ENCODE peak calls at places on chromosomes 4 and X, in four cellular contexts. W is HFFc6; K is stimulated activated CD8-positive, alpha-beta memory T cell treated with anti-CD3 and anti-CD28 coated beads, Interleukin-15, amount 100 ng/mL, for 48 hours; M is T-helper 1 cell. Y is an unnamed sample.

GRCh38 chrX:153499258-153499657 is 4.5 kb downstream of the BGN start:
- DNase-seq in W (no peak), M (no peak), K (no peak), Y (no peak)

GRCh38 chr4:40003986-40004385 is 26.3 kb upstream of the PDS5A start:
- DNase-seq in M (no peak), W (peak; percentile 28), K (no peak), Y (peak; percentile 3)

GRCh38 chrX:149982310-149982709 is 44.0 kb upstream of the EOLA2 start:
- DNase-seq in W (no peak), M (no peak), K (no peak), Y (no peak)

GRCh38 chr4:169416997-169417396 is 146.2 kb upstream of the SH3RF1 start:
- DNase-seq in K (no peak), M (no peak), W (no peak), Y (peak; percentile 53)

GRCh38 chr4:177375372-177375771 is 65.7 kb downstream of the NEIL3 start:
- DNase-seq in M (no peak), K (no peak), W (no peak), Y (no peak)

GRCh38 chrX:11759461-11760311 is 1.6 kb downstream of the MSL3 start:
- DNase-seq in M (peak; percentile 64), K (peak; percentile 57), W (peak; percentile 90), Y (peak; percentile 85)

GRCh38 chr4:112002301-112002700 is 143.0 kb upstream of the FAM241A start:
- DNase-seq in W (no peak), K (no peak), M (no peak), Y (no peak)

GRCh38 chrX:10597871-10598270 is 22.5 kb downstream of the MID1 start:
- DNase-seq in M (no peak), W (peak; percentile 30), K (no peak), Y (peak; percentile 32)

GRCh38 chr4:17535906-17536305 is 20.9 kb downstream of the CLRN2 start:
- DNase-seq in K (no peak), W (no peak), M (no peak), Y (peak; percentile 13)

GRCh38 chr4:148214529-148215166 is 227.6 kb downstream of the NR3C2 start:
- DNase-seq in M (no peak), K (no peak), W (no peak), Y (no peak)

GRCh38 chr4:93384897-93385296 is 443.7 kb upstream of the ATOH1 start:
- DNase-seq in W (no peak), K (no peak), M (no peak), Y (peak; percentile 46)

GRCh38 chr4:54231419-54232150 is 2.5 kb downstream of the PDGFRA start:
- DNase-seq in K (no peak), M (no peak), W (no peak), Y (no peak)

GRCh38 chrX:104310084-104310483 is 55.4 kb upstream of the ESX1 start:
- DNase-seq in M (no peak), K (no peak), W (peak; percentile 18), Y (peak; percentile 61)

GRCh38 chr4:56871357-56871993 is 36.2 kb upstream of the REST start:
- DNase-seq in W (no peak), K (no peak), M (no peak), Y (no peak)

GRCh38 chrX:40683245-40683644 is 35.9 kb upstream of the CXorf38 start:
- DNase-seq in M (no peak), W (no peak), K (no peak), Y (no peak)

GRCh38 chr4:186563761-186564160 is 8.4 kb upstream of the MTNR1A start:
- DNase-seq in M (no peak), K (no peak), W (no peak), Y (peak; percentile 23)

GRCh38 chr4:8377103-8378075 is 63.1 kb downstream of the ACOX3 start:
- DNase-seq in W (no peak), K (no peak), M (no peak), Y (no peak)

GRCh38 chr4:184348311-184349233 is 125.8 kb downstream of the IRF2 start:
- DNase-seq in K (no peak), M (no peak), W (no peak), Y (no peak)

GRCh38 chr4:165493359-165493758 is 114.6 kb downstream of the CPE start:
- DNase-seq in W (peak; percentile 39), M (peak; percentile 28), K (peak; percentile 45), Y (peak; percentile 82)

GRCh38 chr4:56466910-56467283 is 520 bp upstream of the SRP72 start:
- DNase-seq in M (no peak), K (no peak), W (no peak), Y (no peak)

GRCh38 chr4:1568855-1569460 is 115.2 kb downstream of the FAM53A start:
- DNase-seq in M (no peak), K (no peak), W (no peak), Y (no peak)

GRCh38 chrX:35040871-35041270 is 98.3 kb downstream of the FAM47B start:
- DNase-seq in W (peak; percentile 22), M (no peak), K (no peak), Y (no peak)

GRCh38 chrX:57677132-57677858 is 2.8 kb downstream of the NLRP2B start:
- DNase-seq in W (no peak), K (no peak), M (no peak), Y (peak; percentile 12)

GRCh38 chr4:86500527-86500926 is 93.6 kb upstream of the PTPN13 start:
- DNase-seq in M (no peak), K (no peak), W (peak; percentile 19), Y (no peak)

GRCh38 chr4:168641811-168642140 is 144.9 kb downstream of the PALLD start:
- DNase-seq in K (no peak), W (no peak), M (no peak), Y (no peak)

GRCh38 chr4:142158980-142159379 is 522.6 kb downstream of the IL15 start:
- DNase-seq in K (no peak), W (no peak), M (no peak), Y (no peak)

GRCh38 chrX:39766085-39766726 is 331.6 kb downstream of the BCOR start:
- DNase-seq in K (no peak), M (peak; percentile 1), W (no peak), Y (no peak)

GRCh38 chr4:67122029-67122428 is 423.3 kb downstream of the CENPC start:
- DNase-seq in K (no peak), M (no peak), W (no peak), Y (peak; percentile 24)

GRCh38 chrX:49726966-49727365 is 31.2 kb upstream of the PAGE1 start:
- DNase-seq in K (no peak), M (no peak), W (no peak), Y (no peak)

GRCh38 chr4:6044805-6045204 is 26.6 kb upstream of the C4orf50 start:
- DNase-seq in W (no peak), K (no peak), M (no peak), Y (no peak)

GRCh38 chrX:155888139-155888538 is 7.0 kb downstream of the VAMP7 start:
- DNase-seq in W (peak; percentile 78), K (no peak), M (no peak), Y (peak; percentile 93)

GRCh38 chr4:139761461-139761860 is 95.8 kb downstream of the MGST2 start:
- DNase-seq in W (peak; percentile 57), M (no peak), K (no peak), Y (peak; percentile 28)

GRCh38 chr4:88719381-88719780 is 21.8 kb upstream of the NAP1L5 start:
- DNase-seq in W (no peak), M (no peak), K (no peak), Y (no peak)

GRCh38 chr4:3232871-3233271 is 16.1 kb upstream of the MSANTD1 start:
- DNase-seq in K (no peak), M (no peak), W (no peak), Y (no peak)

GRCh38 chr4:30727409-30727808 is 7.2 kb downstream of the PCDH7 start:
- DNase-seq in K (no peak), M (no peak), W (no peak), Y (no peak)

GRCh38 chr4:39118034-39118658 is 56.1 kb downstream of the KLHL5 start:
- DNase-seq in W (no peak), K (no peak), M (no peak), Y (no peak)

GRCh38 chr4:146582864-146583263 is 55.8 kb upstream of the POU4F2 start:
- DNase-seq in M (no peak), K (no peak), W (no peak), Y (peak; percentile 11)

GRCh38 chr4:38868055-38868965 is 704 bp downstream of the FAM114A1 start:
- DNase-seq in M (no peak), K (no peak), W (no peak), Y (no peak)

GRCh38 chrX:13463608-13464007 is 105.8 kb upstream of the EGFL6 start:
- DNase-seq in M (no peak), W (peak; percentile 48), K (no peak), Y (peak; percentile 91)

GRCh38 chr4:46032061-46032460 is 91.8 kb downstream of the GABRG1 start:
- DNase-seq in M (no peak), W (no peak), K (no peak), Y (no peak)

Y was measured in HT1080.